ENCODE peak calls at places on chromosomes 12 and 14, in four cellular contexts. W is heart right ventricle, V is right lobe of liver, H is AG09309. B is an unnamed sample.

GRCh38 chr12:132776816-132777568 is 15.4 kb upstream of the ANKLE2 start:
- DNase-seq in W (peak), V (no peak), H (no peak), B (no peak)

GRCh38 chr14:61838661-61839060 is 76.4 kb downstream of the SNAPC1 start:
- DNase-seq in W (no peak), V (no peak), H (no peak), B (no peak)

GRCh38 chr12:88300931-88301330 is 158.8 kb downstream of the TMTC3 start:
- DNase-seq in W (no peak), V (peak), H (no peak), B (no peak)

GRCh38 chr14:23612802-23613201 is 23.4 kb upstream of the DHRS2 start:
- DNase-seq in W (no peak), V (no peak), H (no peak), B (no peak)

GRCh38 chr12:131832393-131833231 is 4.4 kb downstream of the MMP17 start:
- DNase-seq in W (peak), V (peak), H (peak), B (no peak)

GRCh38 chr12:57276935-57277563 is 26.1 kb upstream of the STAC3 start:
- DNase-seq in W (no peak), V (no peak), H (no peak), B (no peak)

GRCh38 chr14:103260629-103261124 is 73.4 kb upstream of the EIF5 start:
- DNase-seq in W (peak), V (peak), H (no peak), B (peak)

GRCh38 chr12:130829391-130830245 is 9.4 kb downstream of the STX2 start:
- DNase-seq in W (no peak), V (no peak), H (no peak), B (no peak)

GRCh38 chr14:105142651-105143450 is 25.7 kb downstream of the JAG2 start:
- DNase-seq in W (no peak), V (peak), H (no peak), B (no peak)

GRCh38 chr12:23803547-23803946 is 145.9 kb downstream of the SOX5 start:
- DNase-seq in W (no peak), V (no peak), H (no peak), B (no peak)

GRCh38 chr14:85675957-85676356 is 146.0 kb downstream of the FLRT2 start:
- DNase-seq in W (no peak), V (no peak), H (no peak), B (no peak)

GRCh38 chr12:46921048-46921753 is 95.4 kb upstream of the SLC38A4 start:
- DNase-seq in W (no peak), V (no peak), H (no peak), B (no peak)

GRCh38 chr12:82803201-82803600 is 116.5 kb downstream of the TMTC2 start:
- DNase-seq in W (no peak), V (no peak), H (no peak), B (no peak)

GRCh38 chr14:102870246-102870645 is 52.2 kb upstream of the AMN start:
- DNase-seq in W (no peak), V (no peak), H (no peak), B (no peak)

GRCh38 chr12:112005419-112006395 is 7.3 kb downstream of the TMEM116 start:
- DNase-seq in W (no peak), V (no peak), H (no peak), B (no peak)

GRCh38 chr14:96390965-96391292 is 999 bp upstream of the AK7 start:
- DNase-seq in W (no peak), V (no peak), H (no peak), B (no peak)

GRCh38 chr14:28807518-28807917 is 40.9 kb downstream of the FOXG1 start:
- DNase-seq in W (no peak), V (no peak), H (no peak), B (no peak)

GRCh38 chr14:64612021-64612380 is 62.2 kb downstream of the PPP1R36 start:
- DNase-seq in W (no peak), V (no peak), H (no peak), B (peak)

GRCh38 chr12:11727133-11727664 is 77.7 kb downstream of the ETV6 start:
- DNase-seq in W (no peak), V (no peak), H (no peak), B (no peak)

GRCh38 chr14:76376409-76376877 is 506 bp downstream of the ESRRB start:
- DNase-seq in W (no peak), V (no peak), H (no peak), B (no peak)
- H3K4me3 ChIP-seq in W (peak), V (no peak), H (peak), B (peak)

GRCh38 chr12:49288922-49289555 is 5.9 kb upstream of the PRPH start:
- DNase-seq in W (no peak), V (no peak), H (no peak), B (no peak)

GRCh38 chr12:49287876-49288275 is 7.1 kb upstream of the PRPH start:
- DNase-seq in W (no peak), V (no peak), H (no peak), B (no peak)

GRCh38 chr12:49284672-49285071 is 10.3 kb upstream of the PRPH start:
- DNase-seq in W (no peak), V (no peak), H (no peak), B (no peak)

GRCh38 chr12:49292729-49293055 is 2.3 kb upstream of the PRPH start:
- DNase-seq in W (no peak), V (no peak), H (no peak), B (no peak)

GRCh38 chr12:49288412-49288853 is 6.5 kb upstream of the PRPH start:
- DNase-seq in W (no peak), V (no peak), H (no peak), B (peak)
- TF ChIP-seq CTCF in W (peak), V (peak), H (peak), B (peak)

GRCh38 chr12:109463776-109464175 is 13.3 kb downstream of the KCTD10 start:
- DNase-seq in W (no peak), V (no peak), H (no peak), B (no peak)
- H3K4me3 ChIP-seq in W (peak), V (no peak), H (no peak), B (peak)

DNA sequence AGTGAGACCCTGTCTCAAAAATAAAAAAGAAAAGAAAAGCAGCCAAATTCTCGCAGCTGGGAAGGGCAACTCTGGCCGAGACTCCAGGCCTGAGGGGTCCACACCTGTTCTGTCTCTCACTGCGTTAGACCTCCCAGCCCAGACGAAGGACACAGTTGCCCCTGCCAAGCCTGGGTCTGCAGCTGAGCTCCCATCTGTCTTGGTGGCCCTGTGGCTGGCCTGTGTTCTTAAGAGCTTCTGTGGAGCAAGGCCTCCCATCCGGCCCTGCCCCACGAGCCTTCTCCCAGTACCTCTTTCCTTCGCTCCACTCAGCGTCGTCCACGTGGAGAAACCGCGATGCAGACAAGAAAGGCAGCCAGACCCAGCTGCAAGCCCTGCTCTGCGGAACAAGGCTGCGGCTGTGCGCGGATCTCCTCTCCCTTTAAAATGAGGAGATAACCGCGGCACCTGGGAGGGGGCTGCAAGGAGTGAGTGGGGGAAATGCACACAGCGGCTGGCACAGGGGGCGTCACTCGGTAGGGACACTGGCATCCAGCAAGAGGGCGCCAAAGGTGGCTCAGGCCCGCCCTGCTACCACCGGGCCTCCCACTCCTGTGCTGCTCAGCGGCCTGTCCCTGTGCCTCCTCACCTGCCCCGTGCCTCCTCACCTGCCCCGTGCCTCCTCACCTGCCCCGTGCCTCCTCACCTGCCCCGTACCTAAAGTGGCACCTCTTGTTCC is 42.4 kb downstream of the LRRC74A start:
- DNase-seq in W (no peak), V (no peak), H (no peak), B (no peak)
- TF ChIP-seq CTCF in W (no peak), V (no peak), H (no peak), B (no peak)

GRCh38 chr12:106302401-106303201 is at the start of gene TCP11L2:
- DNase-seq in W (peak), V (peak), H (no peak), B (no peak)
- H3K4me3 ChIP-seq in W (peak), V (peak), H (peak), B (peak)

B was measured in astrocyte of the cerebellum.